ENCODE peak calls at places on chromosome 14, in four cellular contexts. S is AML-193, L is activated gamma-delta T cell, W is epithelial cell of esophagus. V is an unnamed sample.

GRCh38 chr14:65424531-65424930 is 12.0 kb downstream of the FUT8 start:
- DNase-seq in S (no peak), L (no peak), W (no peak), V (no peak)

GRCh38 chr14:105880616-105881015 is 354.2 kb downstream of the TMEM121 start:
- DNase-seq in S (no peak), L (no peak), W (no peak), V (no peak)

GRCh38 chr14:56854325-56854724 is 44.0 kb upstream of the OTX2 start:
- DNase-seq in S (no peak), L (no peak), W (no peak), V (no peak)

GRCh38 chr14:94143239-94143638 is 13.8 kb upstream of the IFI27L2 start:
- DNase-seq in S (no peak), L (no peak), W (no peak), V (no peak)

GRCh38 chr14:69587389-69587788 is 12.7 kb upstream of the CCDC177 start:
- DNase-seq in S (no peak), L (no peak), W (no peak), V (no peak)

GRCh38 chr14:30427401-30427800 is 131.6 kb upstream of the G2E3 start:
- DNase-seq in S (no peak), L (no peak), W (no peak), V (no peak)

GRCh38 chr14:54653764-54654469 is 87.0 kb downstream of the SAMD4A start:
- DNase-seq in S (no peak), L (no peak), W (peak), V (no peak)

GRCh38 chr14:22305563-22306127 is 283.4 kb downstream of the DAD1 start:
- DNase-seq in S (no peak), L (no peak), W (no peak), V (no peak)

GRCh38 chr14:91315844-91316267 is 71.4 kb upstream of the GPR68 start:
- DNase-seq in S (no peak), L (peak), W (no peak), V (peak)

GRCh38 chr14:31829256-31829923 is 247.7 kb upstream of the ARHGAP5 start:
- DNase-seq in S (no peak), L (no peak), W (peak), V (no peak)

GRCh38 chr14:95774265-95775160 is 60.6 kb upstream of the TCL1A start:
- DNase-seq in S (peak), L (no peak), W (peak), V (peak)

GRCh38 chr14:56474419-56475022 is 105.1 kb upstream of the TMEM260 start:
- DNase-seq in S (peak), L (no peak), W (peak), V (no peak)

GRCh38 chr14:60722836-60723217 is 1.3 kb downstream of the SIX4 start:
- DNase-seq in S (no peak), L (no peak), W (no peak), V (no peak)

GRCh38 chr14:54108481-54109471 is 152.2 kb upstream of the BMP4 start:
- DNase-seq in S (no peak), L (no peak), W (peak), V (no peak)

GRCh38 chr14:64880382-64881121 is 845 bp upstream of the SPTB start:
- DNase-seq in S (no peak), L (peak), W (no peak), V (peak)

GRCh38 chr14:53710615-53711014 is 246.0 kb downstream of the BMP4 start:
- DNase-seq in S (no peak), L (no peak), W (no peak), V (no peak)

GRCh38 chr14:52227559-52228222 is 39.8 kb upstream of the PTGDR start:
- DNase-seq in S (no peak), L (no peak), W (no peak), V (no peak)